ENCODE peak calls at places on chromosomes 12 and 14, in ten cellular contexts. R is stimulated activated effector memory CD8-positive, alpha-beta T cell treated with anti-CD3 and anti-CD28 coated beads, Interleukin-12 subunit alpha, Interleukin-12 subunit beta, amount 100 ng/mL, for 72 hours; X is neural crest cell; D is NCI-H2107; H is ovary; B is activated T-cell treated with anti-CD3 and anti-CD28 coated beads, Interleukin-2, amount 50 U/mL, for 4 hours; A is omental fat pad; M is T-helper 17 cell; E is NCI-H345; O is activated naive CD4-positive, alpha-beta T cell treated with Interleukin-2 at 50 U/mL for 16 hours. Q is an unnamed sample.
A peak's percentile ranks its signal among the peaks of the same experiment; 100 is the strongest.

GRCh38 chr12:30822385-30823139 is 67.8 kb upstream of the CAPRIN2 start:
- DNase-seq in R (peak; percentile 63), X (peak; percentile 41), D (no peak), H (peak; percentile 77), B (no peak), A (peak; percentile 33), M (no peak), E (no peak), O (peak; percentile 19), Q (peak; percentile 91)

GRCh38 chr12:26563555-26563954 is 269.4 kb downstream of the ITPR2 start:
- DNase-seq in R (no peak), X (no peak), D (no peak), H (no peak), B (no peak), A (no peak), M (no peak), E (no peak), O (no peak), Q (no peak)

GRCh38 chr12:124913474-124914391 is 717 bp downstream of the UBC start:
- DNase-seq in R (peak; percentile 94), X (peak; percentile 48), D (no peak), H (peak; percentile 79), B (peak; percentile 95), A (peak; percentile 73), M (peak; percentile 76), E (no peak), O (peak; percentile 94), Q (peak; percentile 92)

GRCh38 chr12:71503579-71504470 is 64.2 kb downstream of the LGR5 start:
- DNase-seq in R (no peak), X (no peak), D (peak; percentile 56), H (no peak), B (no peak), A (no peak), M (no peak), E (peak; percentile 76), O (no peak), Q (no peak)

GRCh38 chr12:5166976-5167375 is 123.3 kb downstream of the KCNA5 start:
- DNase-seq in R (no peak), X (no peak), D (no peak), H (no peak), B (no peak), A (no peak), M (no peak), E (no peak), O (no peak), Q (no peak)

GRCh38 chr12:20213851-20214250 is 154.5 kb upstream of the PDE3A start:
- DNase-seq in R (no peak), X (no peak), D (no peak), H (no peak), B (no peak), A (no peak), M (no peak), E (no peak), O (no peak), Q (no peak)

GRCh38 chr14:101230851-101231550 is 327.5 kb upstream of the RTL1 start:
- DNase-seq in R (no peak), X (no peak), D (no peak), H (no peak), B (no peak), A (peak; percentile 8), M (no peak), E (no peak), O (no peak), Q (no peak)

GRCh38 chr12:28223853-28224252 is 33.6 kb downstream of the CCDC91 start:
- DNase-seq in R (no peak), X (no peak), D (no peak), H (no peak), B (no peak), A (no peak), M (no peak), E (no peak), O (no peak), Q (no peak)

GRCh38 chr12:82326905-82327503 is 31.2 kb downstream of the CCDC59 start:
- DNase-seq in R (no peak), X (no peak), D (no peak), H (no peak), B (no peak), A (no peak), M (no peak), E (peak; percentile 54), O (no peak), Q (no peak)

GRCh38 chr12:27555316-27555715 is 31.3 kb downstream of the PPFIBP1 start:
- DNase-seq in R (no peak), X (no peak), D (no peak), H (no peak), B (no peak), A (no peak), M (no peak), E (no peak), O (no peak), Q (no peak)

GRCh38 chr14:71498151-71498734 is 434.0 kb upstream of the RGS6 start:
- DNase-seq in R (no peak), X (no peak), D (no peak), H (no peak), B (no peak), A (no peak), M (no peak), E (no peak), O (no peak), Q (no peak)

GRCh38 chr14:20986811-20987210 is 3.0 kb upstream of the METTL17 start:
- DNase-seq in R (no peak), X (no peak), D (no peak), H (no peak), B (no peak), A (no peak), M (no peak), E (no peak), O (no peak), Q (no peak)

GRCh38 chr14:36996133-36996856 is 176.1 kb downstream of the SLC25A21 start:
- DNase-seq in R (no peak), X (no peak), D (no peak), H (no peak), B (no peak), A (no peak), M (no peak), E (no peak), O (no peak), Q (no peak)

GRCh38 chr12:95337176-95337575 is 119.6 kb downstream of the VEZT start:
- DNase-seq in R (no peak), X (no peak), D (no peak), H (no peak), B (no peak), A (no peak), M (no peak), E (no peak), O (no peak), Q (no peak)

GRCh38 chr12:12267801-12268200 is 957 bp upstream of the LRP6 start:
- DNase-seq in R (no peak), X (no peak), D (no peak), H (no peak), B (no peak), A (no peak), M (no peak), E (peak; percentile 30), O (no peak), Q (no peak)

GRCh38 chr14:77663289-77663688 is 44.5 kb downstream of the ALKBH1 start:
- DNase-seq in R (no peak), X (no peak), D (no peak), H (no peak), B (no peak), A (no peak), M (no peak), E (no peak), O (no peak), Q (no peak)

GRCh38 chr12:45831590-45831989 is 102.1 kb downstream of the ARID2 start:
- DNase-seq in R (no peak), X (no peak), D (no peak), H (no peak), B (no peak), A (no peak), M (no peak), E (no peak), O (no peak), Q (no peak)

GRCh38 chr14:72904840-72905561 is 11.1 kb upstream of the DPF3 start:
- DNase-seq in R (peak; percentile 75), X (peak; percentile 57), D (peak; percentile 72), H (peak; percentile 67), B (peak; percentile 56), A (peak; percentile 45), M (peak; percentile 15), E (peak; percentile 54), O (peak; percentile 63), Q (peak; percentile 49)

GRCh38 chr14:99950191-99950590 is 115.0 kb upstream of the EVL start:
- DNase-seq in R (no peak), X (no peak), D (no peak), H (no peak), B (no peak), A (no peak), M (no peak), E (no peak), O (no peak), Q (no peak)

GRCh38 chr14:68507544-68508081 is 285.3 kb downstream of the ZFP36L1 start:
- DNase-seq in R (no peak), X (no peak), D (no peak), H (no peak), B (peak; percentile 39), A (no peak), M (no peak), E (no peak), O (peak; percentile 29), Q (no peak)

GRCh38 chr12:89349814-89350213 is 2.5 kb downstream of the DUSP6 start:
- DNase-seq in R (no peak), X (peak; percentile 50), D (no peak), H (no peak), B (no peak), A (no peak), M (no peak), E (peak; percentile 38), O (no peak), Q (peak; percentile 34)

GRCh38 chr14:50060871-50061663 is 55.3 kb downstream of the VCPKMT start:
- DNase-seq in R (peak; percentile 75), X (no peak), D (no peak), H (peak; percentile 45), B (peak; percentile 47), A (peak; percentile 63), M (no peak), E (no peak), O (peak; percentile 57), Q (peak; percentile 66)

GRCh38 chr12:65465766-65466547 is 187.5 kb downstream of the MSRB3 start:
- DNase-seq in R (no peak), X (no peak), D (no peak), H (no peak), B (no peak), A (no peak), M (no peak), E (no peak), O (no peak), Q (no peak)

GRCh38 chr14:90651405-90651804 is 164.8 kb downstream of the TTC7B start:
- DNase-seq in R (no peak), X (no peak), D (no peak), H (no peak), B (no peak), A (no peak), M (no peak), E (no peak), O (no peak), Q (no peak)

GRCh38 chr14:52877628-52878027 is 73.2 kb downstream of the FERMT2 start:
- DNase-seq in R (no peak), X (no peak), D (no peak), H (no peak), B (no peak), A (no peak), M (no peak), E (no peak), O (no peak), Q (no peak)

GRCh38 chr12:57454566-57455373 is at the start of gene INHBE:
- DNase-seq in R (no peak), X (no peak), D (peak; percentile 82), H (no peak), B (no peak), A (no peak), M (no peak), E (no peak), O (no peak), Q (no peak)

GRCh38 chr14:97977711-97978261 is 1180.6 kb downstream of the VRK1 start:
- DNase-seq in R (peak; percentile 89), X (no peak), D (peak; percentile 96), H (peak; percentile 87), B (peak; percentile 68), A (peak; percentile 39), M (peak; percentile 50), E (peak; percentile 94), O (peak; percentile 79), Q (peak; percentile 94)

GRCh38 chr14:61132336-61132735 is 148.8 kb downstream of the TMEM30B start:
- DNase-seq in R (no peak), X (no peak), D (no peak), H (no peak), B (no peak), A (no peak), M (no peak), E (no peak), O (no peak), Q (no peak)